ENCODE peak calls at places on chromosome 3, in four cellular contexts. One of them, this sample, is unnamed.

GRCh38 chr3:52494446-52494845 is 692 bp upstream of the STAB1 start:
- DNase-seq in cardiac muscle cell: no peak
- DNase-seq in GM12864: no peak
- DNase-seq in Peyer's patch: no peak
- DNase-seq in this sample: no peak

GRCh38 chr3:168517514-168518071 is 421.9 kb upstream of the GOLIM4 start:
- DNase-seq in GM12864: peak
- DNase-seq in cardiac muscle cell: no peak
- DNase-seq in Peyer's patch: no peak
- DNase-seq in this sample: no peak

GRCh38 chr3:160133757-160134156 is 91.5 kb upstream of the C3orf80 start:
- DNase-seq in GM12864: no peak
- DNase-seq in cardiac muscle cell: no peak
- DNase-seq in Peyer's patch: no peak
- DNase-seq in this sample: no peak

GRCh38 chr3:188262913-188263683 is 109.1 kb downstream of the LPP start:
- DNase-seq in cardiac muscle cell: peak
- DNase-seq in Peyer's patch: no peak
- DNase-seq in GM12864: no peak
- DNase-seq in this sample: no peak

GRCh38 chr3:188558343-188559068 is 404.5 kb downstream of the LPP start:
- DNase-seq in GM12864: no peak
- DNase-seq in cardiac muscle cell: no peak
- DNase-seq in Peyer's patch: no peak
- DNase-seq in this sample: no peak

GRCh38 chr3:13380991-13381390 is 39.1 kb downstream of the NUP210 start:
- DNase-seq in Peyer's patch: no peak
- DNase-seq in cardiac muscle cell: no peak
- DNase-seq in GM12864: no peak
- DNase-seq in this sample: no peak

GRCh38 chr3:67416703-67417102 is 237.7 kb downstream of the SUCLG2 start:
- DNase-seq in Peyer's patch: no peak
- DNase-seq in cardiac muscle cell: no peak
- DNase-seq in GM12864: no peak
- DNase-seq in this sample: no peak

GRCh38 chr3:20683912-20684311 is 497.9 kb upstream of the SGO1 start:
- DNase-seq in Peyer's patch: no peak
- DNase-seq in cardiac muscle cell: peak
- DNase-seq in GM12864: no peak
- DNase-seq in this sample: no peak

GRCh38 chr3:180275176-180275575 is 238.4 kb upstream of the PEX5L start:
- DNase-seq in cardiac muscle cell: no peak
- DNase-seq in Peyer's patch: no peak
- DNase-seq in GM12864: no peak
- DNase-seq in this sample: no peak

GRCh38 chr3:122021811-122022401 is at the start of gene ILDR1:
- DNase-seq in GM12864: no peak
- DNase-seq in cardiac muscle cell: no peak
- DNase-seq in Peyer's patch: peak
- DNase-seq in this sample: peak

GRCh38 chr3:30521156-30521555 is 85.2 kb upstream of the TGFBR2 start:
- DNase-seq in Peyer's patch: no peak
- DNase-seq in GM12864: no peak
- DNase-seq in cardiac muscle cell: no peak
- DNase-seq in this sample: no peak

GRCh38 chr3:30516238-30516637 is 90.2 kb upstream of the TGFBR2 start:
- DNase-seq in GM12864: no peak
- DNase-seq in cardiac muscle cell: peak
- DNase-seq in Peyer's patch: no peak
- DNase-seq in this sample: no peak

GRCh38 chr3:30518872-30519271 is 87.5 kb upstream of the TGFBR2 start:
- DNase-seq in cardiac muscle cell: peak
- DNase-seq in GM12864: no peak
- DNase-seq in Peyer's patch: no peak
- DNase-seq in this sample: no peak

GRCh38 chr3:30520695-30521094 is 85.7 kb upstream of the TGFBR2 start:
- DNase-seq in GM12864: no peak
- DNase-seq in cardiac muscle cell: peak
- DNase-seq in Peyer's patch: no peak
- DNase-seq in this sample: no peak

DNA sequence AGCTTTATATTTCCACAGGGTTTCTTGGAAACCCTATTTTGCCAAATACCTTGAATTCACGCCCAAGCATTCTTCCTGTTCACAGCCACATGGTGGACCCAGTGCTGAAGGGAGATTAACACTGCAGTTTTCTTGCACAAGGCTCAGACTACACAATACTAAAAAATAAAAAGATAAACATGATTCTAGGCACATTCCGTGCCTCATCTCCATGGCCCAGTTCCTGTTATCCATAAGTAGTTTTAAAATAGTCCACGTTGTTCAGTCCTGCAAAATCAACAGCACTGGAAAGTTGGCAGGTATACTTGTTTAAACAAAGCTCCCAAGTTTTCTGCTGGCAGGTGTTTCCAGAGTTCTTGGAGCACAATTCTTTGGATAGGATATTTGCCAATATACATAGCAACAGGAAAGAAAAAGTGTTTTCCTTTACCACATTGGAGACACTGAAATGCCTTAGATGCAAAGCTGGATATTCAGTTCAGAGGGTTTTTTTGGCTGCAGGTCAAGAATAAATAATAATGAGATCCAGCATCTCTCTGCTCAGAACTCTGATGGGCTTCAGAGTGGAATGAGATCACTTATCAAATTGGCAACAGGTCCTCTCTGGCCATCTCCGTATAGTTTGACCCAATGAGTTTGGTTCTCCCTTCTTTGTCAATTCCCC is 88.1 kb upstream of the TGFBR2 start:
- DNase-seq in cardiac muscle cell: peak
- DNase-seq in GM12864: no peak
- DNase-seq in Peyer's patch: no peak
- DNase-seq in this sample: no peak
- TF ChIP-seq CTCF in cardiac muscle cell: peak
- TF ChIP-seq CTCF in GM12864: no peak
- TF ChIP-seq CTCF in Peyer's patch: peak
- TF ChIP-seq CTCF in this sample: no peak

DNA sequence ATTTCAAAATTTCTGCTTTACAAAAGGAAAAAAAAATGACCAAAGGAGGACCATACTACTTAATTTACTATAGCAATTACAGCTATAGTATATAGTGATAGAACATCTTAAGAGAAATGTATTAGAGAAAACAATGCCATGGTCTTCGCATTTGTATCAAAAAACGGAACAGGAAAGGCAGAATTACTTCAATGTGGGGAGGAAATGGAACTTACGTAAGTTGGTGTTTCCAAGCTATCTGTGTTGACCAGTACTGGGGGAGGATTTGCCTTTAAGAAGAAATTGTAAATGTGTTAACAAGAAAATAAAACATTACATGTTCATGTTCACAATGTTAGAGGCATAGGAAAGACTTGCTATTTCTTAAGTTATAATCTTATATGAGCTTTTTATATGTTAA is 119.9 kb upstream of the MELTF start:
- DNase-seq in Peyer's patch: no peak
- DNase-seq in GM12864: no peak
- DNase-seq in cardiac muscle cell: peak
- DNase-seq in this sample: no peak
- TF ChIP-seq CTCF in Peyer's patch: no peak
- TF ChIP-seq CTCF in GM12864: no peak
- TF ChIP-seq CTCF in cardiac muscle cell: no peak
- TF ChIP-seq CTCF in this sample: no peak

GRCh38 chr3:69385723-69386483 is at the start of gene FRMD4B:
- DNase-seq in Peyer's patch: peak
- DNase-seq in cardiac muscle cell: peak
- DNase-seq in GM12864: no peak
- DNase-seq in this sample: peak
- TF ChIP-seq CTCF in Peyer's patch: peak
- TF ChIP-seq CTCF in cardiac muscle cell: peak
- TF ChIP-seq CTCF in GM12864: no peak
- TF ChIP-seq CTCF in this sample: peak

DNA sequence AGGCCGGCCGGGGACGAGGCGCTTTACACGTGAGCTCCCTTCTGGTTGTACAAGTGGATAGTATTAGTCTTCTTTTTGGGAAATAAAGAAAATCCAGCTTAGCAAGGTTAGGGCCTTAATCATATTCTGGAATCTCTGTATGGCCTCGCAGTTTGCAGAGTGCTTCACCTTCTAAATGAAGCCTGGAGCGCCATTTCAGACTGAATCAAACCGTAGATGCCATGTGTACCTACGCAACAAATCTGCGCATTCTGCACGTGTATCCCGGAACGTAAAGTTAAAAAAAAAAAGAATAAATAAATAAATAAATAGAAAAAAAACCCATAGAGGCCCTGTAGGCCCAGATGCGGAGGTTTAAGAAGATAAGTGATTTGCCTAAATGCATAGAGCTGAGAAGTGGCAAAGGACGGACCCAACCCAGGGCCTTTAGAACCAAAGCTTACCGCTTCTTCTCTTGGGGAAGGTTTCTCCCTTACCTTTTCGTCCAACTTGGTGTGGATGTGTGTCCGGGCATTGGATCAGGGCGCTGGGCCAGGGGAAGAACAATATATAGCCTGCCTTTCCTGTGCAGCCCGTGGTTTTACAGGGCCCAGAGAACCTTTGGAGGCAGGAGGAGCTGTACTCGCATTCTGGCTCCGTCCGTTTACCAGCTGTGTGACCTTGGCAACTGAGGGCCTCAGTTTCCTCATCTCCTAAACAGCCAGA is 516 bp upstream of the P3H2 start:
- DNase-seq in GM12864: no peak
- DNase-seq in cardiac muscle cell: no peak
- DNase-seq in Peyer's patch: no peak
- DNase-seq in this sample: no peak
- TF ChIP-seq CTCF in GM12864: no peak
- TF ChIP-seq CTCF in cardiac muscle cell: no peak
- TF ChIP-seq CTCF in Peyer's patch: no peak
- TF ChIP-seq CTCF in this sample: peak

GRCh38 chr3:82015241-82015640 is 253.8 kb upstream of the GBE1 start:
- DNase-seq in cardiac muscle cell: no peak
- DNase-seq in Peyer's patch: no peak
- DNase-seq in GM12864: no peak
- DNase-seq in this sample: no peak

GRCh38 chr3:82011336-82011735 is 249.9 kb upstream of the GBE1 start:
- DNase-seq in GM12864: no peak
- DNase-seq in cardiac muscle cell: no peak
- DNase-seq in Peyer's patch: no peak
- DNase-seq in this sample: no peak

GRCh38 chr3:82012775-82013174 is 251.3 kb upstream of the GBE1 start:
- DNase-seq in Peyer's patch: no peak
- DNase-seq in cardiac muscle cell: no peak
- DNase-seq in GM12864: no peak
- DNase-seq in this sample: no peak
- TF ChIP-seq CTCF in Peyer's patch: no peak
- TF ChIP-seq CTCF in cardiac muscle cell: no peak
- TF ChIP-seq CTCF in GM12864: peak
- TF ChIP-seq CTCF in this sample: no peak

DNA sequence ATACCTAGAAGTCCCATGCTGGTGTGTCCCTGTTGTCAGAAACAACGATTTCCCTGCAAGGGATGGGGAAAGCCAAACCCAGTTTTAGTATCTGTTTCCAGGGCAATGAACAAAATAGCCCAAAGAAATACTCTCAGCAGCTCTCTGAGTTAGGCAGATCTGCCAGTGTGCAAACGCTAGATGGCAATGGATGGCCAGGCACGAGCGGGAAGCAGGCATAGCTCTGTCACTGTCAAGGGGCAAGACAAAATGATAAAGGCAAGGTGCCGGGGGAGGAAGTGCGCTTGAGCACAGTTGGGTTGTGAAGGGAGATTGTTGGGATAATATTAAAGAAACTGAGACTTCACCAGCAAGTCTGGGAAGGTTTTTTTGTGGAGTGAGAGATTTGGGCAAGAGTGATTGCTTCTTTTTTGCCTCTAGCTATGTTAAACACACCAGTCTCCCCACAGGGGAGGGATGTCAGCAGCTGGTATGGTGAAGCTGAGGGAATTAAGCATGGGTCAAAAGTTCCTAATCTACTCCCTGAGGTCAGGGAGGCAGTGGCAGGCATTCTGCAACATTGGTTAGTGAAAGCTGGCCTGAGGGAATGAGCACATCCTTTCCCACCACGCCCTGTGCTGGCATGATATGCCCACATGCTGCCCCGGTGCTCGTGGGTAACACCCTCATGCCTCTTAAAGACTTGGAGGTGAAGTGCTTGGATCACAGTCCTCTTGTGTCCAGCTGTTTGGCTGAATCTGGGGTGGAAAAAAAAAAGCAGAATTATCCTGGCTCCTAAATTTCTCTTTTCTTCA is 117.6 kb downstream of the PDCD6IP start:
- DNase-seq in GM12864: peak
- DNase-seq in Peyer's patch: no peak
- DNase-seq in cardiac muscle cell: peak
- DNase-seq in this sample: peak
- TF ChIP-seq CTCF in GM12864: peak
- TF ChIP-seq CTCF in Peyer's patch: no peak
- TF ChIP-seq CTCF in cardiac muscle cell: peak
- TF ChIP-seq CTCF in this sample: peak

GRCh38 chr3:150352931-150353330 is 55.2 kb upstream of the TSC22D2 start:
- DNase-seq in Peyer's patch: no peak
- DNase-seq in cardiac muscle cell: no peak
- DNase-seq in GM12864: no peak
- DNase-seq in this sample: no peak

GRCh38 chr3:150346956-150347863 is 60.9 kb upstream of the TSC22D2 start:
- DNase-seq in cardiac muscle cell: no peak
- DNase-seq in GM12864: no peak
- DNase-seq in Peyer's patch: no peak
- DNase-seq in this sample: no peak

GRCh38 chr3:150348500-150348899 is 59.6 kb upstream of the TSC22D2 start:
- DNase-seq in GM12864: no peak
- DNase-seq in cardiac muscle cell: peak
- DNase-seq in Peyer's patch: no peak
- DNase-seq in this sample: no peak

GRCh38 chr3:150351398-150351797 is 56.7 kb upstream of the TSC22D2 start:
- DNase-seq in Peyer's patch: no peak
- DNase-seq in cardiac muscle cell: no peak
- DNase-seq in GM12864: no peak
- DNase-seq in this sample: no peak

DNA sequence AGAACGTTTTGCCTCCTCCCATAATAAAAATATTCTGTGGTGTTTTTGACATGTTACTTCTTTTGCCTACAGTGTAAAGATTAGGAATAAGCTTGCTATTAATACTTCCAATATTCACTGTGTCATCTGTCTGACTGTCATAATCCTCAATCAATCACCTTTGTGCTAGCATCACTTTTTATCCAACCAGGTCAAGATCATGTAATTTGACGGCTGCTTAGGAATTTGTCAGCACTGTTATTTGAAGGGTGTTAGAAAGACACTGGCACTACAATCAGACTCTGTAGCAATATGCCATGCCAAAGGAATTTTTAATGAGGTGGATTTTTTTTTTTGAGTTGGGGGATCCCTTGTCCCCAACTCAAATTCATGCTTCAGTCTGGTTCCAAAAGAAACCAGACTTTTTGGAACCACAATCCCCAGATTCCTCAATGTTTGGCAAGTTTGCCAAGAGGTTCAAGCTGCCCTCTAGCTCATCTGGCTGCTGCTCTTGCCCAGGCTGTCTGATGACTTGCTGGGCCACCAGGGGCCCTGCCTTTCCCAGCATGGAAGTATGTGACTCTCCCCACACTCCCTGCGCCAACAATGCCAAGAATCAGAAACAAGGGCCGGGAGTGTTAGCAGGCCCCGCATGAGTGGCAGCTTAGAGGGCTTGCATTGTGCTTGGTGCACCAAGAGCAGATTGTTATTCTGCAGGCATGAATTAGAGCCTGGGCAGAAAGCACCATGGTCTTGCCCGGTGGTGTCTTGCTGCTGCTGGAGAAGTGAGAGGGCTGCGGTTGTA is 58.6 kb upstream of the TSC22D2 start:
- DNase-seq in Peyer's patch: no peak
- DNase-seq in GM12864: no peak
- DNase-seq in cardiac muscle cell: no peak
- DNase-seq in this sample: no peak
- TF ChIP-seq CTCF in Peyer's patch: no peak
- TF ChIP-seq CTCF in GM12864: no peak
- TF ChIP-seq CTCF in cardiac muscle cell: no peak
- TF ChIP-seq CTCF in this sample: no peak

This sample was measured in GM13976.